ENCODE peak calls at places on chromosome 18, in four cellular contexts. One of them, this sample, is unnamed.

GRCh38 chr18:49907346-49907929 is 94.1 kb upstream of the ACAA2 start:
- DNase-seq in HCT116: no peak
- DNase-seq in HepG2: peak
- DNase-seq in K562: no peak
- DNase-seq in this sample: no peak

GRCh38 chr18:8616026-8616401 is 6.8 kb downstream of the RAB12 start:
- DNase-seq in K562: no peak
- DNase-seq in HCT116: no peak
- DNase-seq in HepG2: peak
- DNase-seq in this sample: no peak

GRCh38 chr18:59662008-59662701 is 35.1 kb downstream of the CCBE1 start:
- DNase-seq in HCT116: no peak
- DNase-seq in HepG2: no peak
- DNase-seq in K562: no peak
- DNase-seq in this sample: no peak

GRCh38 chr18:43588838-43589237 is 311.5 kb upstream of the SYT4 start:
- DNase-seq in K562: no peak
- DNase-seq in HepG2: no peak
- DNase-seq in HCT116: no peak
- DNase-seq in this sample: no peak

GRCh38 chr18:75377975-75378673 is 49.4 kb downstream of the SMIM21 start:
- DNase-seq in HepG2: no peak
- DNase-seq in HCT116: no peak
- DNase-seq in K562: peak
- DNase-seq in this sample: no peak

GRCh38 chr18:74541703-74542555 is 7.6 kb downstream of the CNDP1 start:
- DNase-seq in HCT116: no peak
- DNase-seq in K562: no peak
- DNase-seq in HepG2: peak
- DNase-seq in this sample: no peak

GRCh38 chr18:43501099-43501498 is 223.8 kb upstream of the SYT4 start:
- DNase-seq in HepG2: no peak
- DNase-seq in K562: no peak
- DNase-seq in HCT116: no peak
- DNase-seq in this sample: no peak

GRCh38 chr18:7084080-7084765 is 33.4 kb downstream of the LAMA1 start:
- DNase-seq in HCT116: no peak
- DNase-seq in HepG2: no peak
- DNase-seq in K562: no peak
- DNase-seq in this sample: no peak

GRCh38 chr18:67520276-67521035 is 3.9 kb upstream of the DSEL start:
- DNase-seq in HCT116: no peak
- DNase-seq in HepG2: no peak
- DNase-seq in K562: no peak
- DNase-seq in this sample: no peak

GRCh38 chr18:78596794-78597193 is 382.8 kb upstream of the SALL3 start:
- DNase-seq in HepG2: no peak
- DNase-seq in K562: no peak
- DNase-seq in HCT116: no peak
- DNase-seq in this sample: no peak

GRCh38 chr18:35971661-35972196 is 750 bp upstream of the RMP24 start:
- DNase-seq in K562: no peak
- DNase-seq in HepG2: peak
- DNase-seq in HCT116: no peak
- DNase-seq in this sample: no peak

GRCh38 chr18:13310286-13310685 is 91.7 kb downstream of the LDLRAD4 start:
- DNase-seq in HCT116: no peak
- DNase-seq in K562: no peak
- DNase-seq in HepG2: no peak
- DNase-seq in this sample: no peak

GRCh38 chr18:24049142-24049541 is 34.6 kb downstream of the TTC39C start:
- DNase-seq in K562: no peak
- DNase-seq in HepG2: no peak
- DNase-seq in HCT116: no peak
- DNase-seq in this sample: no peak

GRCh38 chr18:53796042-53796729 is 428.3 kb downstream of the MBD2 start:
- DNase-seq in K562: no peak
- DNase-seq in HepG2: peak
- DNase-seq in HCT116: no peak
- DNase-seq in this sample: no peak

GRCh38 chr18:48800877-48801727 is 149.7 kb downstream of the SMAD7 start:
- DNase-seq in HCT116: no peak
- DNase-seq in K562: no peak
- DNase-seq in HepG2: no peak
- DNase-seq in this sample: no peak

GRCh38 chr18:54020346-54020745 is 204.1 kb downstream of the MBD2 start:
- DNase-seq in K562: no peak
- DNase-seq in HepG2: no peak
- DNase-seq in HCT116: no peak
- DNase-seq in this sample: no peak

GRCh38 chr18:49786019-49786720 is 27.2 kb downstream of the ACAA2 start:
- DNase-seq in HepG2: no peak
- DNase-seq in K562: no peak
- DNase-seq in HCT116: no peak
- DNase-seq in this sample: no peak

GRCh38 chr18:8329186-8329771 is 280.0 kb upstream of the RAB12 start:
- DNase-seq in HepG2: peak
- DNase-seq in HCT116: no peak
- DNase-seq in K562: no peak
- DNase-seq in this sample: no peak

GRCh38 chr18:22694954-22695353 is 238.2 kb upstream of the RBBP8 start:
- DNase-seq in K562: peak
- DNase-seq in HepG2: no peak
- DNase-seq in HCT116: peak
- DNase-seq in this sample: no peak

GRCh38 chr18:21004721-21005120 is 106.9 kb downstream of the ROCK1 start:
- DNase-seq in HCT116: no peak
- DNase-seq in HepG2: no peak
- DNase-seq in K562: no peak
- DNase-seq in this sample: no peak

GRCh38 chr18:71022389-71022788 is 733.5 kb downstream of the SOCS6 start:
- DNase-seq in K562: no peak
- DNase-seq in HCT116: no peak
- DNase-seq in HepG2: no peak
- DNase-seq in this sample: no peak

GRCh38 chr18:9025104-9025838 is 77.2 kb upstream of the NDUFV2 start:
- DNase-seq in HepG2: peak
- DNase-seq in K562: no peak
- DNase-seq in HCT116: peak
- DNase-seq in this sample: no peak

GRCh38 chr18:3256693-3257626 is 5.0 kb upstream of the MYL12B start:
- DNase-seq in HepG2: peak
- DNase-seq in HCT116: no peak
- DNase-seq in K562: no peak
- DNase-seq in this sample: no peak
- TF ChIP-seq ELF1 in HepG2: peak
- TF ChIP-seq ELF1 in HCT116: no peak
- TF ChIP-seq ELF1 in K562: no peak
- TF ChIP-seq ELF1 in this sample: no peak

GRCh38 chr18:32468147-32468845 is 2.4 kb downstream of the GAREM1 start:
- DNase-seq in HCT116: no peak
- DNase-seq in K562: no peak
- DNase-seq in HepG2: no peak
- DNase-seq in this sample: no peak
- TF ChIP-seq ELF1 in HCT116: no peak
- TF ChIP-seq ELF1 in K562: no peak
- TF ChIP-seq ELF1 in HepG2: no peak
- TF ChIP-seq ELF1 in this sample: no peak

DNA sequence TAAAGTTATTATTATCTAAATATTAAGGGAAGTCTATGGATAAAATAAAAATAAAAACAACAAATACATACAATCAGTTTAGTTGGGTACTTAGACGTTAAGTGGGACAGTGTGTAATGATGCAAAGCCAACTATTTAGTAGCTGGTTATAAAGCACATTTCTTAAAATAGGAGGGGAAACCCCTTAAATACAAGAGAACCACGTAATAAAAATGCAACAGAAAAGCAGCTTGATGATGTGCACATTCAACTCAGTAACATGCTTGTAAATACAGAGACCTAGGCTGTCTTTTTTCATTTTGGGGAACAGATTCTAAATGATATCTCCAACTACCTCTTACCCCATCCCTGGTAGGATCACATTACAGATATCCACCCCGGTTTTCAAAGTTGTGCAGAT is 134.3 kb upstream of the AQP4 start:
- DNase-seq in K562: no peak
- DNase-seq in HepG2: no peak
- DNase-seq in HCT116: no peak
- DNase-seq in this sample: no peak
- TF ChIP-seq ELF1 in K562: no peak
- TF ChIP-seq ELF1 in HepG2: no peak
- TF ChIP-seq ELF1 in HCT116: no peak
- TF ChIP-seq ELF1 in this sample: no peak

GRCh38 chr18:58541789-58542425 is 87.0 kb downstream of the ALPK2 start:
- DNase-seq in HepG2: peak
- DNase-seq in HCT116: peak
- DNase-seq in K562: no peak
- DNase-seq in this sample: no peak
- TF ChIP-seq ELF1 in HepG2: no peak
- TF ChIP-seq ELF1 in HCT116: no peak
- TF ChIP-seq ELF1 in K562: no peak
- TF ChIP-seq ELF1 in this sample: no peak